ENCODE peak calls at places on chromosomes 11 and 22, in five cellular contexts. S, C, G, T and K are unnamed samples.

GRCh38 chr11:120722539-120722938 is 211.0 kb downstream of the GRIK4 start:
- DNase-seq in C (no peak), T (no peak), S (no peak), G (no peak), K (no peak)

GRCh38 chr11:14373941-14374646 is 15.1 kb upstream of the RRAS2 start:
- DNase-seq in C (no peak), S (no peak), T (peak), G (peak), K (no peak)

GRCh38 chr11:62713343-62713742 is 5.9 kb downstream of the GNG3 start:
- DNase-seq in S (no peak), G (no peak), T (no peak), C (no peak), K (no peak)

GRCh38 chr22:27135582-27135981 is 478.2 kb downstream of the MIAT start:
- DNase-seq in G (peak), C (no peak), S (no peak), T (peak), K (no peak)

GRCh38 chr11:119120639-119121007 is 757 bp upstream of the HINFP start:
- DNase-seq in C (no peak), G (peak), T (no peak), S (no peak), K (peak)

GRCh38 chr22:30328466-30329049 is 1.8 kb upstream of the TBC1D10A start:
- DNase-seq in G (peak), S (no peak), T (no peak), C (no peak), K (no peak)

GRCh38 chr11:78268516-78269410 is 80.0 kb downstream of the USP35 start:
- DNase-seq in G (no peak), T (no peak), C (no peak), S (no peak), K (no peak)

GRCh38 chr11:5420993-5421392 is 918 bp upstream of the OR51Q1 start:
- DNase-seq in T (peak), S (no peak), C (no peak), G (no peak), K (no peak)

GRCh38 chr22:50490531-50491308 is 4.1 kb downstream of the MIOX start:
- DNase-seq in S (no peak), T (no peak), G (no peak), C (peak), K (no peak)

GRCh38 chr11:67584205-67584880 is 731 bp downstream of the GSTP1 start:
- DNase-seq in T (peak), C (peak), G (peak), S (no peak), K (peak)

GRCh38 chr11:66056541-66056940 is 4.4 kb downstream of the SF3B2 start:
- DNase-seq in C (no peak), G (no peak), S (no peak), T (no peak), K (no peak)

GRCh38 chr11:107549253-107549953 is 16.1 kb downstream of the ALKBH8 start:
- DNase-seq in T (peak), S (no peak), C (no peak), G (peak), K (no peak)

GRCh38 chr11:46210133-46210636 is 67.3 kb upstream of the CREB3L1 start:
- DNase-seq in T (peak), G (peak), C (no peak), S (no peak), K (no peak)

GRCh38 chr11:64559351-64560138 is 31.5 kb upstream of the SLC22A12 start:
- DNase-seq in C (no peak), T (no peak), G (no peak), S (no peak), K (no peak)

GRCh38 chr11:72328366-72329224 is 84.6 kb upstream of the PHOX2A start:
- DNase-seq in C (no peak), S (no peak), T (no peak), G (peak), K (no peak)

GRCh38 chr11:76653674-76654309 is 16.8 kb downstream of the LRRC32 start:
- DNase-seq in C (no peak), T (no peak), G (peak), S (no peak), K (peak)

GRCh38 chr11:104968365-104968855 is at the start of gene CASP4:
- DNase-seq in C (no peak), G (peak), T (peak), S (no peak), K (no peak)

GRCh38 chr11:103683581-103683980 is 352.9 kb upstream of the DDI1 start:
- DNase-seq in T (no peak), C (no peak), G (no peak), S (no peak), K (no peak)

GRCh38 chr11:68306636-68307035 is 5.8 kb upstream of the LRP5 start:
- DNase-seq in C (no peak), S (no peak), T (no peak), G (no peak), K (no peak)

GRCh38 chr22:48832592-48832991 is 995.1 kb downstream of the BRD1 start:
- DNase-seq in G (no peak), S (no peak), C (no peak), T (no peak), K (no peak)

GRCh38 chr11:128021304-128022006 is 565.9 kb downstream of the ETS1 start:
- DNase-seq in G (no peak), T (peak), C (no peak), S (no peak), K (no peak)

GRCh38 chr11:2816941-2817421 is 68.6 kb downstream of the CDKN1C start:
- DNase-seq in S (no peak), T (no peak), C (peak), G (peak), K (peak)

GRCh38 chr11:61460986-61461385 is 31.1 kb downstream of the SDHAF2 start:
- DNase-seq in C (no peak), S (no peak), G (peak), T (no peak), K (no peak)

GRCh38 chr11:65504671-65505433 is 6.0 kb downstream of the MALAT1 start:
- DNase-seq in G (no peak), C (no peak), S (no peak), T (peak), K (no peak)

GRCh38 chr11:19367051-19367709 is 126.4 kb upstream of the E2F8 start:
- DNase-seq in S (no peak), G (peak), T (no peak), C (no peak), K (no peak)